ENCODE peak calls at places on chromosomes 4 and X, in six cellular contexts. T is ovary, D is stomach, Y is upper lobe of left lung, M is lower leg skin, Q is A549. J is an unnamed sample.

GRCh38 chr4:177403746-177404145 is 38.5 kb downstream of the AGA start:
- DNase-seq in T (no peak), D (no peak), Y (no peak), M (no peak), Q (no peak), J (no peak)

GRCh38 chr4:82785248-82786003 is 13.2 kb downstream of the SCD5 start:
- DNase-seq in T (no peak), D (no peak), Y (no peak), M (no peak), Q (peak; percentile 48), J (no peak)

GRCh38 chr4:5970381-5971076 is 47.7 kb downstream of the C4orf50 start:
- DNase-seq in T (no peak), D (peak; percentile 7), Y (no peak), M (no peak), Q (no peak), J (peak; percentile 67)

GRCh38 chrX:41293269-41293668 is 40.7 kb upstream of the DDX3X start:
- DNase-seq in T (no peak), D (no peak), Y (no peak), M (no peak), Q (no peak), J (no peak)

GRCh38 chr4:141807073-141807472 is 170.7 kb downstream of the IL15 start:
- DNase-seq in T (no peak), D (no peak), Y (no peak), M (no peak), Q (no peak), J (no peak)

GRCh38 chr4:6368096-6368495 is 98.4 kb downstream of the WFS1 start:
- DNase-seq in T (no peak), D (no peak), Y (no peak), M (no peak), Q (no peak), J (no peak)

GRCh38 chr4:157896726-157897125 is 276.1 kb downstream of the GASK1B start:
- DNase-seq in T (no peak), D (no peak), Y (no peak), M (no peak), Q (no peak), J (no peak)

GRCh38 chrX:139844163-139844562 is 88.7 kb downstream of the ATP11C start:
- DNase-seq in T (no peak), D (no peak), Y (no peak), M (no peak), Q (no peak), J (no peak)

GRCh38 chr4:1208266-1208961 is 36.0 kb upstream of the SPON2 start:
- DNase-seq in T (peak; percentile 60), D (no peak), Y (peak; percentile 85), M (no peak), Q (no peak), J (peak; percentile 79)

GRCh38 chrX:102934624-102935023 is 2.4 kb upstream of the RAB40AL start:
- DNase-seq in T (no peak), D (peak; percentile 30), Y (no peak), M (peak; percentile 12), Q (peak; percentile 3), J (no peak)

GRCh38 chr4:175308236-175308635 is 390.1 kb downstream of the ADAM29 start:
- DNase-seq in T (no peak), D (no peak), Y (no peak), M (no peak), Q (no peak), J (no peak)

GRCh38 chr4:985123-985830 is 1.6 kb upstream of the IDUA start:
- DNase-seq in T (no peak), D (peak; percentile 88), Y (peak; percentile 96), M (no peak), Q (peak; percentile 46), J (no peak)

GRCh38 chr4:8228319-8229250 is 29.5 kb downstream of the SH3TC1 start:
- DNase-seq in T (peak; percentile 83), D (peak; percentile 94), Y (peak; percentile 88), M (peak; percentile 73), Q (peak; percentile 26), J (no peak)

GRCh38 chr4:5956285-5957021 is 61.8 kb downstream of the C4orf50 start:
- DNase-seq in T (no peak), D (peak; percentile 45), Y (no peak), M (no peak), Q (no peak), J (no peak)

GRCh38 chrX:23936198-23936597 is 28.4 kb downstream of the CXorf58 start:
- DNase-seq in T (no peak), D (no peak), Y (no peak), M (no peak), Q (no peak), J (no peak)

GRCh38 chrX:2863646-2864045 is 34.9 kb downstream of the GYG2 start:
- DNase-seq in T (no peak), D (no peak), Y (no peak), M (no peak), Q (no peak), J (no peak)

GRCh38 chr4:140252742-140253555 is 99.0 kb upstream of the MAML3 start:
- DNase-seq in T (peak; percentile 78), D (peak; percentile 74), Y (peak; percentile 95), M (peak; percentile 43), Q (peak; percentile 63), J (peak; percentile 84)

GRCh38 chrX:96563663-96564062 is 121.0 kb upstream of the DIAPH2 start:
- DNase-seq in T (no peak), D (no peak), Y (no peak), M (peak; percentile 51), Q (no peak), J (no peak)

GRCh38 chr4:66014146-66014765 is 344.0 kb upstream of the EPHA5 start:
- DNase-seq in T (no peak), D (no peak), Y (no peak), M (no peak), Q (no peak), J (no peak)

GRCh38 chrX:73943900-73944581 is 359.9 kb upstream of the ZCCHC13 start:
- DNase-seq in T (peak; percentile 85), D (peak; percentile 93), Y (peak; percentile 95), M (peak; percentile 65), Q (peak; percentile 74), J (peak; percentile 88)

GRCh38 chrX:84956304-84956703 is 47.4 kb upstream of the APOOL start:
- DNase-seq in T (no peak), D (no peak), Y (no peak), M (no peak), Q (no peak), J (no peak)

GRCh38 chr4:129144755-129145206 is 48.8 kb downstream of the C4orf33 start:
- DNase-seq in T (no peak), D (no peak), Y (no peak), M (no peak), Q (no peak), J (no peak)

GRCh38 chr4:36207367-36207766 is 36.9 kb downstream of the ARAP2 start:
- DNase-seq in T (no peak), D (no peak), Y (no peak), M (no peak), Q (no peak), J (no peak)

GRCh38 chrX:129495941-129496340 is 27.3 kb downstream of the SMARCA1 start:
- DNase-seq in T (no peak), D (no peak), Y (no peak), M (no peak), Q (no peak), J (no peak)

GRCh38 chr4:26325191-26325590 is 4.4 kb downstream of the RBPJ start:
- DNase-seq in T (no peak), D (no peak), Y (no peak), M (no peak), Q (no peak), J (no peak)

GRCh38 chr4:1010522-1011021 is 854 bp upstream of the FGFRL1 start:
- DNase-seq in T (peak; percentile 55), D (peak; percentile 63), Y (peak; percentile 91), M (peak; percentile 79), Q (no peak), J (no peak)

GRCh38 chrX:36436286-36436860 is 516.8 kb downstream of the CFAP47 start:
- DNase-seq in T (no peak), D (no peak), Y (no peak), M (no peak), Q (no peak), J (no peak)

GRCh38 chr4:24980064-24980690 is 50.6 kb downstream of the LGI2 start:
- DNase-seq in T (peak; percentile 32), D (peak; percentile 59), Y (no peak), M (peak; percentile 54), Q (peak; percentile 30), J (peak; percentile 72)

GRCh38 chr4:182916483-182917181 is 554 bp downstream of the DCTD start:
- DNase-seq in T (peak; percentile 64), D (peak; percentile 65), Y (no peak), M (peak; percentile 24), Q (peak; percentile 20), J (peak; percentile 82)
- TF ChIP-seq POLR2A in T (no peak), D (no peak), Y (no peak), M (no peak), Q (no peak), J (no peak)

GRCh38 chr4:183438458-183439113 is 5.8 kb upstream of the CDKN2AIP start:
- DNase-seq in T (no peak), D (peak; percentile 63), Y (no peak), M (no peak), Q (peak; percentile 56), J (no peak)
- TF ChIP-seq POLR2A in T (no peak), D (no peak), Y (no peak), M (no peak), Q (no peak), J (no peak)

DNA sequence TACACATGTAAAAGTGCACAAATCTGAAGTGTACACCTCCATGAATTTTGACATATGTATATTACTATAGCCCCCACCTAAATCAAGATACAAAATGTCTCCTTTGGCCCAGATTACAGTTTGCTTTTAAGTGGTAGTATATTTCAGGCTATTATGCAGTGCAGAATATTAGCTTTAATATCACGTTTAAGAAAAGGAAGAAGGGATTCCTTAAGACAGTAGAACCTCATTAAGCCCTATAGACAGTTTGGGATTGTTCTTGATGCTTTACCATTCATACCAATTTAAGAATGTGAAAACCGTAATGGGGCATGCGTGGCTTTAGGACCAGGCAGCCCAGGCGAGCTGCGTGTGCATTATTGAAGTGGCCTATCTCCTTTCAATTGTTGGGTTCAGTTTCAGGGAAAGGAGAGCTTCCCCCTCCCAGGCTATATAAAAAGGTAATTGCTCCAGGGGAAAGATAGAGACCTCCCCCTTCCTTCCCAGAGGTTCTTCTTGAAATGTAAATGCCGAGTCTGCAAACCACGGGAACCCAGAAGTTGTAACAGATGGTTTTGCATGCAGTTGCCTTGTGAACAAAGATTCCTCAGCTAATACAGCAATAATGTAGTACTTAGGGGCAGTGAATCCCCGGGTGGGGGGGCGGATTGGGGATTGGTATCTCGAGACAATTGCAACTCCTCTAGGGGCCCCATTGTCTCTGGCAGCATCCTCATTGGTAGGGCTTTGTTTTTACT is 106.1 kb downstream of the UCHL1 start:
- DNase-seq in T (no peak), D (no peak), Y (no peak), M (no peak), Q (no peak), J (no peak)
- TF ChIP-seq POLR2A in T (no peak), D (no peak), Y (no peak), M (no peak), Q (no peak), J (no peak)

GRCh38 chr4:2262145-2262943 is 435 bp upstream of the MXD4 start:
- DNase-seq in T (peak; percentile 99), D (peak; percentile 100), Y (peak; percentile 100), M (peak; percentile 99), Q (peak; percentile 92), J (peak; percentile 100)
- TF ChIP-seq POLR2A in T (peak; percentile 88), D (peak; percentile 71), Y (peak; percentile 61), M (peak; percentile 61), Q (peak; percentile 88), J (no peak)